ENCODE peak calls at places on chromosomes 11 and 22, in four cellular contexts. K is HCT116, A is PC-3, F is MM.1S. Y is an unnamed sample.

GRCh38 chr11:65134240-65134951 is at the start of gene SYVN1:
- DNase-seq in K (peak; percentile 75), A (peak; percentile 89), F (peak; percentile 91), Y (peak; percentile 95)

GRCh38 chr11:64713031-64713780 is 9.8 kb downstream of the NRXN2 start:
- DNase-seq in K (no peak), A (no peak), F (peak; percentile 21), Y (peak; percentile 56)

GRCh38 chr22:26174280-26174679 is 5.0 kb downstream of the SEZ6L start:
- DNase-seq in K (no peak), A (peak; percentile 1), F (no peak), Y (peak; percentile 48)

GRCh38 chr11:4065601-4066377 is 28.8 kb upstream of the RRM1 start:
- DNase-seq in K (no peak), A (no peak), F (no peak), Y (peak; percentile 26)

GRCh38 chr11:14384338-14384737 is 25.4 kb upstream of the RRAS2 start:
- DNase-seq in K (no peak), A (no peak), F (no peak), Y (peak; percentile 80)

GRCh38 chr11:98289592-98289991 is 731.2 kb upstream of the CNTN5 start:
- DNase-seq in K (no peak), A (no peak), F (no peak), Y (no peak)

GRCh38 chr11:120108785-120109168 is 29.1 kb downstream of the TRIM29 start:
- DNase-seq in K (no peak), A (no peak), F (no peak), Y (no peak)

GRCh38 chr22:40477683-40478348 is 107.4 kb downstream of the SGSM3 start:
- DNase-seq in K (no peak), A (no peak), F (no peak), Y (no peak)

GRCh38 chr11:910044-910588 is 494 bp downstream of the CHID1 start:
- DNase-seq in K (no peak), A (no peak), F (peak; percentile 34), Y (no peak)

GRCh38 chr11:122863704-122864326 is 18.7 kb upstream of the JHY start:
- DNase-seq in K (peak; percentile 37), A (peak; percentile 80), F (peak; percentile 49), Y (peak; percentile 75)

GRCh38 chr11:79304599-79305212 is 136.1 kb downstream of the TENM4 start:
- DNase-seq in K (no peak), A (no peak), F (peak; percentile 79), Y (no peak)

GRCh38 chr11:79311461-79311860 is 129.4 kb downstream of the TENM4 start:
- DNase-seq in K (no peak), A (no peak), F (no peak), Y (no peak)

GRCh38 chr11:79309402-79309801 is 131.4 kb downstream of the TENM4 start:
- DNase-seq in K (no peak), A (no peak), F (no peak), Y (no peak)

GRCh38 chr11:79312591-79313267 is 128.1 kb downstream of the TENM4 start:
- DNase-seq in K (no peak), A (no peak), F (no peak), Y (no peak)

GRCh38 chr11:79308429-79308828 is 132.4 kb downstream of the TENM4 start:
- DNase-seq in K (no peak), A (no peak), F (no peak), Y (no peak)
- H3K9ac ChIP-seq in K (no peak overlapping the region), A (no peak overlapping the region), F (no peak overlapping the region), Y (no peak overlapping the region)

DNA sequence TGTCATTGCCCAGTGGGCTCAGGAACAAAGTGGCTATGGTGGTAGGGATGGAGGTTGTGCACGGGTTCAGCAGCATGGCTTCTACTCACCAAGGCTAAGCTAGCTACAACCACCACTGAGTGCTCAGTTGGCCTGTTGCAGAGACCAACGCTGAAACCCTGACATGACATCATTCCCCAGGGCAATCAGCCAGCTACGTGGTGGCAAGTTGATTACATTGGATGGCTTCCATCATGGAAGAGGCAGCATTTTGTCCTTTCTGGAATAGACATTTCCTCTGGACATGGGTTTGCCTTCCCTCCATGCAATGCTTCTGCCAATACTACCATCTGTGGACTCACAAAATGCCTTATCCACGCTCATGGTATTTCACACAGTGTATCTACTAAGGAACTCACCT is 634.3 kb downstream of the OPCML start:
- DNase-seq in K (no peak), A (no peak), F (no peak), Y (no peak)
- H3K9me2 ChIP-seq in K (no peaks in the 10 kb centered on the region), A (no peaks in the 10 kb centered on the region), F (no peaks in the 10 kb centered on the region), Y (no peaks in the 10 kb centered on the region)

DNA sequence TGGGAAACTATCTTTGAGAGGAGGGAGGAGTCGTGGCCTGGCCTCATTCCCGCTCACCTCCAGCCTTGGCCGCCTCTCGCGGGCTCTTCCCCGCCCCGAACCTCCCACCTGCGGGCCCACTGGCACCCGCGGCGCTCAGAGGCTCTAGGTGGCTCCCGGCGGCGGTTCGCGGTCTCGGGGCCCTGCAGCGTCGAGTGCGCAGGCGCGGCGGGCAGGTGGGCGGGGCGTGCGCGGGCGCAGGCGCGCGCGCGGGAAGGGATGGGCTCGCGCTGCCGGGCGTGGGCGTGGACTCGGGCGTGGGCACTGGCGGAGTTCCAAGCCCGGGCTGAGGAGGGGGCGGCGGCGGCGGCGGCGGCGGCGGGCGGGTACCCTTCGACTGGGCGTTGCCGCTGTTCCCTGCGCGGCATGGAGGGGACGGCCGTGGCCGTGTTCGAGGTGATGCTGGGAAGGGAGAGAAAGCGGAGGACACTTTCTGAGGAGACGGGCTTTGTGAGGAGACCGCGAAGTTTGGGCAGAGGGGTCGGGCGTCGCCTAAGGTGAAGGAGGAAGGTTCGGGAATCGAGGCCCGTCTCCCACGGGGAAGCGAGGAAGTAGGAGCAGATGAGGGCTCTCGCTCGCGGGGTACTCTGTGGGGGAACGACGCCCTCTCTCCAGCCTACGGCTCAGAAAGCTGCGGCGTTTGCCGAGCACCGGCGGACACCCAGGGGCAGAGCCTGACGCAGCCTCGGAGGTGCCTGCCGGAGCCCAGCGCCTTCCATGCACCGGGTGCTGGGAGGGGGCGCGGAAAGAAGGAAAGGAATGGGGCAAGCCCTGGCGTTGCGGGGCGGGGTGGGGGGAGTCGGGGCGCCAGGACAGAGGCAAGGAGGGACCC is 15.7 kb upstream of the SPTBN2 start:
- DNase-seq in K (peak; percentile 49), A (peak; percentile 94), F (peak; percentile 89), Y (peak; percentile 89)
- H3K9ac ChIP-seq in K (peak overlapping the region; percentile 83), A (peak overlapping the region; percentile 82), F (peak overlapping the region; percentile 91), Y (peak overlapping the region; percentile 87)

GRCh38 chr22:45846952-45847351 is 130.0 kb downstream of the WNT7B start:
- DNase-seq in K (no peak), A (no peak), F (no peak), Y (peak; percentile 23)
- H3K9me2 ChIP-seq in K (no peaks in the 10 kb centered on the region), A (no peaks in the 10 kb centered on the region), F (no peaks in the 10 kb centered on the region), Y (no peaks in the 10 kb centered on the region)

GRCh38 chr11:124875943-124876817 is 10.9 kb downstream of the ROBO3 start:
- DNase-seq in K (peak; percentile 94), A (peak; percentile 91), F (peak; percentile 81), Y (peak; percentile 94)

GRCh38 chr11:124879229-124879998 is 14.2 kb downstream of the ROBO3 start:
- DNase-seq in K (no peak), A (no peak), F (no peak), Y (no peak)

GRCh38 chr11:124878497-124879228 is 13.4 kb downstream of the ROBO3 start:
- DNase-seq in K (no peak), A (no peak), F (no peak), Y (no peak)

GRCh38 chr11:124876818-124877630 is 11.8 kb downstream of the ROBO3 start:
- DNase-seq in K (no peak), A (no peak), F (no peak), Y (no peak)

DNA sequence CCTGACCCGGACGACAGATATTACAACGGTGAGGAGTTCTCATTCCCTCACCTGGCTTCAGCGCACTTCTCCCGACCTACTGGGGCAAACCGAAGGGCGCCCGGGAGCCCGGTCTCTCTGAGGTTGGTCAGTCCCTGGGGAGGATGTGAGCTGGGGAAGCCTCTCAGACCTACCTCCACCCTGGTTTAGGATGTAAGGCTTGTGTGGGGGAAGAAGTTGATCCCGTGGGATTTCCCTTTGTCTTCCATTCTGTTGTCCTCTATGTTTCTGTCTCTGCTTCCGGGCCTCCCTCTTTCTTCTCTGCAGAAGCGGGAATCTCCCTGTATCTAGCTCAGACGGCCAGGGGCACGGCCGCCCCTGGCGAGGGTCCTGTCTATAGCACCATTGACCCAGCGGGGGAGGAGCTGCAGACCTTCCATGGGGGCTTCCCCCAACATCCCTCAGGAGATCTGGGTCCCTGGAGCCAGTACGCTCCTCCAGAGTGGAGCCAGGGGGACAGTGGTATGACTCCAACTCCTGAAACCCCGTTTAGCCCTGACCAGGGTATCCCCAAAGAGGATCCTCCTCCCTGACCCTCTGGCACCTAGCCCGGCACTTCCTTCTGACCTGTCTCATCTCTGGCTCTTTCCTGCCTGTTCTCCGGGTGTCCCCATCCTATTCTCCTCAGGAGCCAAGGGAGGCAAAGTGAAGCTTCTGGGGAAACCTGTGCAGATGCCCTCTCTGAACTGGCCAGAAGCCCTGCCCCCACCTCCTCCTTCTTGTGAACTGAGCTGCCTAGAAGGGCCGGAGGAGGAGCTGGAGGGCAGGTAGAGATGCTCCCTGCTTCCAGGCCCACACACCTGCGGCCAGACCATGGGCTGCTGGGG is 12.6 kb downstream of the ROBO3 start:
- DNase-seq in K (no peak), A (no peak), F (no peak), Y (no peak)
- H3K9ac ChIP-seq in K (no peak overlapping the region), A (no peak overlapping the region), F (no peak overlapping the region), Y (no peak overlapping the region)

GRCh38 chr11:45659031-45659817 is 6.2 kb downstream of the CHST1 start:
- DNase-seq in K (no peak), A (no peak), F (no peak), Y (peak; percentile 27)
- H3K9me2 ChIP-seq in K (no peaks in the 10 kb centered on the region), A (no peaks in the 10 kb centered on the region), F (no peaks in the 10 kb centered on the region), Y (no peaks in the 10 kb centered on the region)

GRCh38 chr11:70601861-70602575 is 203.7 kb downstream of the CTTN start:
- DNase-seq in K (no peak), A (no peak), F (no peak), Y (no peak)
- H3K9ac ChIP-seq in K (no peak overlapping the region), A (no peak overlapping the region), F (no peak overlapping the region), Y (no peak overlapping the region)